ENCODE peak calls at places on chromosomes 4 and X, in seven cellular contexts. One of them, this sample, is unnamed.

GRCh38 chrX:55026840-55027239 is 3.9 kb downstream of the ALAS2 start:
- DNase-seq in hepatocyte: no peak
- DNase-seq in WERI-Rb-1: no peak
- DNase-seq in sigmoid colon: no peak
- DNase-seq in PC-9: no peak
- DNase-seq in A549: no peak
- DNase-seq in cardiac fibroblast: no peak
- DNase-seq in this sample: no peak

GRCh38 chrX:70432936-70433847 is 10.1 kb downstream of the GDPD2 start:
- DNase-seq in WERI-Rb-1: no peak
- DNase-seq in A549: no peak
- DNase-seq in sigmoid colon: no peak
- DNase-seq in PC-9: no peak
- DNase-seq in hepatocyte: no peak
- DNase-seq in cardiac fibroblast: no peak
- DNase-seq in this sample: no peak

GRCh38 chr4:99024481-99025275 is 29.2 kb downstream of the METAP1 start:
- DNase-seq in cardiac fibroblast: no peak
- DNase-seq in sigmoid colon: no peak
- DNase-seq in A549: peak; percentile 11
- DNase-seq in WERI-Rb-1: peak; percentile 82
- DNase-seq in hepatocyte: no peak
- DNase-seq in PC-9: no peak
- DNase-seq in this sample: no peak

GRCh38 chrX:135737361-135738071 is 24.1 kb downstream of the CT45A1 start:
- DNase-seq in sigmoid colon: no peak
- DNase-seq in A549: peak; percentile 7
- DNase-seq in PC-9: no peak
- DNase-seq in WERI-Rb-1: no peak
- DNase-seq in cardiac fibroblast: peak; percentile 3
- DNase-seq in hepatocyte: no peak
- DNase-seq in this sample: no peak

GRCh38 chrX:29397506-29397905 is 810.3 kb downstream of the IL1RAPL1 start:
- DNase-seq in A549: no peak
- DNase-seq in WERI-Rb-1: no peak
- DNase-seq in PC-9: no peak
- DNase-seq in sigmoid colon: no peak
- DNase-seq in cardiac fibroblast: peak; percentile 31
- DNase-seq in hepatocyte: no peak
- DNase-seq in this sample: no peak

GRCh38 chr4:3475041-3475712 is 12.1 kb downstream of the DOK7 start:
- DNase-seq in sigmoid colon: no peak
- DNase-seq in A549: no peak
- DNase-seq in cardiac fibroblast: no peak
- DNase-seq in hepatocyte: no peak
- DNase-seq in PC-9: peak; percentile 37
- DNase-seq in WERI-Rb-1: peak; percentile 7
- DNase-seq in this sample: no peak

GRCh38 chr4:117010695-117011094 is 74.7 kb downstream of the TRAM1L1 start:
- DNase-seq in hepatocyte: no peak
- DNase-seq in cardiac fibroblast: no peak
- DNase-seq in sigmoid colon: no peak
- DNase-seq in WERI-Rb-1: no peak
- DNase-seq in PC-9: no peak
- DNase-seq in A549: no peak
- DNase-seq in this sample: no peak

GRCh38 chr4:140790765-140791164 is 34.6 kb upstream of the TBC1D9 start:
- DNase-seq in sigmoid colon: no peak
- DNase-seq in hepatocyte: no peak
- DNase-seq in A549: no peak
- DNase-seq in cardiac fibroblast: no peak
- DNase-seq in PC-9: no peak
- DNase-seq in WERI-Rb-1: no peak
- DNase-seq in this sample: no peak

GRCh38 chrX:103415528-103415927 is 39.2 kb downstream of the BEX3 start:
- DNase-seq in hepatocyte: no peak
- DNase-seq in PC-9: no peak
- DNase-seq in A549: no peak
- DNase-seq in sigmoid colon: no peak
- DNase-seq in WERI-Rb-1: no peak
- DNase-seq in cardiac fibroblast: no peak
- DNase-seq in this sample: no peak

GRCh38 chr4:110075083-110075738 is 123.2 kb downstream of the ELOVL6 start:
- DNase-seq in cardiac fibroblast: no peak
- DNase-seq in A549: no peak
- DNase-seq in hepatocyte: no peak
- DNase-seq in WERI-Rb-1: no peak
- DNase-seq in sigmoid colon: no peak
- DNase-seq in PC-9: no peak
- DNase-seq in this sample: no peak

GRCh38 chrX:9542106-9542764 is 77.4 kb downstream of the TBL1X start:
- DNase-seq in sigmoid colon: no peak
- DNase-seq in cardiac fibroblast: no peak
- DNase-seq in WERI-Rb-1: no peak
- DNase-seq in hepatocyte: no peak
- DNase-seq in A549: no peak
- DNase-seq in PC-9: no peak
- DNase-seq in this sample: no peak

GRCh38 chrX:132622130-132622529 is 133.3 kb upstream of the MBNL3 start:
- DNase-seq in A549: no peak
- DNase-seq in PC-9: peak; percentile 25
- DNase-seq in sigmoid colon: no peak
- DNase-seq in WERI-Rb-1: no peak
- DNase-seq in cardiac fibroblast: peak; percentile 15
- DNase-seq in hepatocyte: peak; percentile 14
- DNase-seq in this sample: no peak

GRCh38 chr4:23202712-23203247 is 510.0 kb downstream of the GBA3 start:
- DNase-seq in WERI-Rb-1: no peak
- DNase-seq in hepatocyte: no peak
- DNase-seq in A549: no peak
- DNase-seq in PC-9: no peak
- DNase-seq in cardiac fibroblast: no peak
- DNase-seq in sigmoid colon: no peak
- DNase-seq in this sample: no peak

GRCh38 chr4:52657317-52657629 is 1.8 kb downstream of the USP46 start:
- DNase-seq in sigmoid colon: no peak
- DNase-seq in cardiac fibroblast: no peak
- DNase-seq in WERI-Rb-1: no peak
- DNase-seq in hepatocyte: peak; percentile 29
- DNase-seq in PC-9: no peak
- DNase-seq in A549: no peak
- DNase-seq in this sample: no peak

GRCh38 chr4:37799941-37800554 is 26.4 kb upstream of the PGM2 start:
- DNase-seq in hepatocyte: no peak
- DNase-seq in A549: no peak
- DNase-seq in PC-9: no peak
- DNase-seq in cardiac fibroblast: peak; percentile 59
- DNase-seq in WERI-Rb-1: no peak
- DNase-seq in sigmoid colon: no peak
- DNase-seq in this sample: no peak

GRCh38 chr4:37803348-37803973 is 23.0 kb upstream of the PGM2 start:
- DNase-seq in A549: peak; percentile 46
- DNase-seq in cardiac fibroblast: peak; percentile 85
- DNase-seq in sigmoid colon: no peak
- DNase-seq in PC-9: no peak
- DNase-seq in hepatocyte: peak; percentile 61
- DNase-seq in WERI-Rb-1: no peak
- DNase-seq in this sample: no peak

GRCh38 chr4:37798616-37799015 is 27.9 kb upstream of the PGM2 start:
- DNase-seq in WERI-Rb-1: no peak
- DNase-seq in A549: no peak
- DNase-seq in hepatocyte: no peak
- DNase-seq in cardiac fibroblast: no peak
- DNase-seq in sigmoid colon: no peak
- DNase-seq in PC-9: no peak
- DNase-seq in this sample: no peak

GRCh38 chr4:37805091-37805490 is 21.4 kb upstream of the PGM2 start:
- DNase-seq in hepatocyte: no peak
- DNase-seq in cardiac fibroblast: no peak
- DNase-seq in PC-9: no peak
- DNase-seq in WERI-Rb-1: no peak
- DNase-seq in A549: no peak
- DNase-seq in sigmoid colon: no peak
- DNase-seq in this sample: no peak

DNA sequence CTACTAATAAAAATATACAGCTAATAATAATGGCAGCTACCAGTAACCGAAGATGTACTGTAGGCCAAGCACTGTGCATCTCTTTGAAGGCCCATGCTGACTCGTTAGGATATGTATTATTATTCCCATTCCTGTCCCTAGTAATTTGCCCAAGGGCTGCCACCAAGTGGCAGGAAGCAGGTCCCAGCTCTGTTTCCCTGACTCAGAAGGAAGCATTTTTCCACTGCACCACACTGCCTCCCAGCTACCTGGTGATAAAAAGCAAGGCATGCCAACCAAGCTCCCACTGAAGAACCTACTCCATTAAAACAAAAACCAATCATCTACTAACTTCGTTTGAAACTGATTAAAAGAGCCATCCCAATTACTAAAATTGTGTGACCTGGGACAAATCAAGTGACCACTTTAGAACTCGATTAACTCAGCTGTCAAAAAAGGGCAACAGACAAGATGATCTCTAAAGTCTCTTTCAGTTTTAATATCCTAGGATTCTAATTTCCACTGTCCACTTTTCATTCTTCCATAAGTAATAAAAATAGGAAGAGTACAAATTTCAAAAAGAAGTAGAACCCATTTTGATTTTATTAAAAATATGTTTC is 24.3 kb upstream of the PGM2 start:
- DNase-seq in sigmoid colon: no peak
- DNase-seq in hepatocyte: peak; percentile 86
- DNase-seq in cardiac fibroblast: peak; percentile 59
- DNase-seq in PC-9: peak; percentile 63
- DNase-seq in A549: peak; percentile 79
- DNase-seq in WERI-Rb-1: peak; percentile 82
- DNase-seq in this sample: peak; percentile 65
- TF ChIP-seq CTCF in sigmoid colon: no peak
- TF ChIP-seq CTCF in hepatocyte: peak; percentile 69
- TF ChIP-seq CTCF in cardiac fibroblast: peak; percentile 48
- TF ChIP-seq CTCF in PC-9: peak; percentile 65
- TF ChIP-seq CTCF in A549: peak; percentile 67
- TF ChIP-seq CTCF in WERI-Rb-1: peak; percentile 77
- TF ChIP-seq CTCF in this sample: peak; percentile 87

GRCh38 chr4:124282301-124282898 is 430.1 kb downstream of the ANKRD50 start:
- DNase-seq in A549: no peak
- DNase-seq in WERI-Rb-1: no peak
- DNase-seq in sigmoid colon: no peak
- DNase-seq in cardiac fibroblast: no peak
- DNase-seq in hepatocyte: no peak
- DNase-seq in PC-9: no peak
- DNase-seq in this sample: no peak

GRCh38 chr4:124278477-124278876 is 434.1 kb downstream of the ANKRD50 start:
- DNase-seq in A549: no peak
- DNase-seq in hepatocyte: no peak
- DNase-seq in cardiac fibroblast: peak; percentile 76
- DNase-seq in sigmoid colon: no peak
- DNase-seq in PC-9: peak; percentile 35
- DNase-seq in WERI-Rb-1: no peak
- DNase-seq in this sample: no peak

GRCh38 chr4:124276461-124276860 is 436.1 kb downstream of the ANKRD50 start:
- DNase-seq in sigmoid colon: no peak
- DNase-seq in PC-9: no peak
- DNase-seq in WERI-Rb-1: no peak
- DNase-seq in cardiac fibroblast: no peak
- DNase-seq in A549: no peak
- DNase-seq in hepatocyte: no peak
- DNase-seq in this sample: no peak

GRCh38 chr4:124279741-124280140 is 432.8 kb downstream of the ANKRD50 start:
- DNase-seq in PC-9: no peak
- DNase-seq in sigmoid colon: no peak
- DNase-seq in WERI-Rb-1: peak; percentile 18
- DNase-seq in hepatocyte: no peak
- DNase-seq in cardiac fibroblast: no peak
- DNase-seq in A549: no peak
- DNase-seq in this sample: peak; percentile 89

DNA sequence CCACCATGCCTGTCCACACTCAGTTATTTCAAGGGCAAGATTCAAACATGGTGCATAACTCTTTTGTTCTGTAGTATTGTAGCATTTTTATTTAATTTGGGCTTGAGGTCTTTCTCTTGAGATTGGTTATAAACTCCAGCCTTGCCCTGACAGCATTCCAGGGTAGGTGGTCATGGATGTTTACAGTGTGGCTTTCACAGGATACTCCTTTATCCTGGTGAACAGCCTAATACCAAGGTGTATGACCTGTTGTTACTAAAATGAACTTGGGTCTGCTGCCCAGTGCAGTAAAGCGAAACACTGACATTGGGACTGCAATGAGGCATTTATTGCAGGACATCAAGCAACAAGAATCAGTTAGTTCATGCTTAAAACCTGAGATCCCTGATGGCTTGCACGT is 434.8 kb downstream of the ANKRD50 start:
- DNase-seq in A549: no peak
- DNase-seq in PC-9: no peak
- DNase-seq in WERI-Rb-1: no peak
- DNase-seq in cardiac fibroblast: peak; percentile 3
- DNase-seq in sigmoid colon: no peak
- DNase-seq in hepatocyte: no peak
- DNase-seq in this sample: no peak
- H3K4me3 ChIP-seq in A549: no peak overlapping the region
- H3K4me3 ChIP-seq in PC-9: no peak overlapping the region
- H3K4me3 ChIP-seq in WERI-Rb-1: no peak overlapping the region
- H3K4me3 ChIP-seq in cardiac fibroblast: no peak overlapping the region
- H3K4me3 ChIP-seq in sigmoid colon: no peak overlapping the region
- H3K4me3 ChIP-seq in hepatocyte: no peak overlapping the region
- H3K4me3 ChIP-seq in this sample: no peak overlapping the region

GRCh38 chr4:148068065-148068911 is 336.4 kb downstream of the ARHGAP10 start:
- DNase-seq in hepatocyte: no peak
- DNase-seq in A549: no peak
- DNase-seq in WERI-Rb-1: peak; percentile 83
- DNase-seq in PC-9: no peak
- DNase-seq in sigmoid colon: no peak
- DNase-seq in cardiac fibroblast: no peak
- DNase-seq in this sample: no peak
- TF ChIP-seq CTCF in hepatocyte: no peak
- TF ChIP-seq CTCF in A549: no peak
- TF ChIP-seq CTCF in WERI-Rb-1: peak; percentile 85
- TF ChIP-seq CTCF in PC-9: no peak
- TF ChIP-seq CTCF in sigmoid colon: no peak
- TF ChIP-seq CTCF in cardiac fibroblast: no peak
- TF ChIP-seq CTCF in this sample: no peak

GRCh38 chr4:76984788-76985211 is 35.2 kb downstream of the SEPTIN11 start:
- DNase-seq in sigmoid colon: peak; percentile 92
- DNase-seq in hepatocyte: peak; percentile 88
- DNase-seq in PC-9: no peak
- DNase-seq in A549: no peak
- DNase-seq in cardiac fibroblast: peak; percentile 100
- DNase-seq in WERI-Rb-1: no peak
- DNase-seq in this sample: no peak

GRCh38 chr4:76984127-76984526 is 34.6 kb downstream of the SEPTIN11 start:
- DNase-seq in PC-9: no peak
- DNase-seq in cardiac fibroblast: peak; percentile 77
- DNase-seq in A549: no peak
- DNase-seq in WERI-Rb-1: no peak
- DNase-seq in hepatocyte: no peak
- DNase-seq in sigmoid colon: peak; percentile 77
- DNase-seq in this sample: no peak

GRCh38 chr4:76980280-76980679 is 30.7 kb downstream of the SEPTIN11 start:
- DNase-seq in cardiac fibroblast: no peak
- DNase-seq in sigmoid colon: no peak
- DNase-seq in WERI-Rb-1: no peak
- DNase-seq in A549: no peak
- DNase-seq in PC-9: no peak
- DNase-seq in hepatocyte: no peak
- DNase-seq in this sample: no peak

GRCh38 chr4:76981649-76982048 is 32.1 kb downstream of the SEPTIN11 start:
- DNase-seq in hepatocyte: no peak
- DNase-seq in cardiac fibroblast: peak; percentile 54
- DNase-seq in PC-9: no peak
- DNase-seq in WERI-Rb-1: no peak
- DNase-seq in A549: no peak
- DNase-seq in sigmoid colon: no peak
- DNase-seq in this sample: no peak

GRCh38 chr4:76982638-76983579 is 33.4 kb downstream of the SEPTIN11 start:
- DNase-seq in hepatocyte: no peak
- DNase-seq in cardiac fibroblast: no peak
- DNase-seq in WERI-Rb-1: no peak
- DNase-seq in sigmoid colon: no peak
- DNase-seq in A549: no peak
- DNase-seq in PC-9: no peak
- DNase-seq in this sample: no peak
- H3K4me3 ChIP-seq in hepatocyte: no peak overlapping the region
- H3K4me3 ChIP-seq in cardiac fibroblast: no peak overlapping the region
- H3K4me3 ChIP-seq in WERI-Rb-1: no peak overlapping the region
- H3K4me3 ChIP-seq in sigmoid colon: no peak overlapping the region
- H3K4me3 ChIP-seq in A549: no peak overlapping the region
- H3K4me3 ChIP-seq in PC-9: no peak overlapping the region
- H3K4me3 ChIP-seq in this sample: no peak overlapping the region